ENCODE peak calls at places on chromosomes 1 and 21, in four cellular contexts. F is AG04449, Y is foreskin fibroblast, Z is GM12865. G is an unnamed sample.

GRCh38 chr1:65343286-65343685 is 33.9 kb downstream of the DNAJC6 start:
- DNase-seq in F (no peak), Y (peak; percentile 81), Z (no peak), G (no peak)

GRCh38 chr1:47440849-47441170 is 3.0 kb downstream of the FOXD2 start:
- DNase-seq in F (no peak), Y (no peak), Z (no peak), G (no peak)

GRCh38 chr1:107532318-107532717 is 391.5 kb downstream of the NTNG1 start:
- DNase-seq in F (no peak), Y (peak; percentile 34), Z (no peak), G (no peak)

GRCh38 chr1:30527511-30528140 is 195.8 kb downstream of the MATN1 start:
- DNase-seq in F (no peak), Y (no peak), Z (no peak), G (no peak)

GRCh38 chr1:246689409-246689997 is 34.7 kb upstream of the SCCPDH start:
- DNase-seq in F (no peak), Y (peak; percentile 83), Z (peak; percentile 76), G (peak; percentile 29)

GRCh38 chr1:157703981-157704380 is 3.4 kb upstream of the FCRL3 start:
- DNase-seq in F (no peak), Y (no peak), Z (no peak), G (no peak)

GRCh38 chr1:54487571-54488050 is 60.4 kb upstream of the ACOT11 start:
- DNase-seq in F (no peak), Y (peak; percentile 56), Z (no peak), G (no peak)

GRCh38 chr21:26388731-26389231 is 184.3 kb downstream of the CYYR1 start:
- DNase-seq in F (no peak), Y (peak; percentile 85), Z (no peak), G (peak; percentile 53)

GRCh38 chr1:2375923-2376260 is 15.5 kb downstream of the MORN1 start:
- DNase-seq in F (no peak), Y (no peak), Z (no peak), G (no peak)

GRCh38 chr1:2375246-2375922 is 16.0 kb downstream of the MORN1 start:
- DNase-seq in F (no peak), Y (no peak), Z (no peak), G (no peak)

GRCh38 chr1:2372551-2373490 is 18.5 kb downstream of the MORN1 start:
- DNase-seq in F (no peak), Y (no peak), Z (no peak), G (no peak)

GRCh38 chr1:2374260-2375155 is 16.8 kb downstream of the MORN1 start:
- DNase-seq in F (no peak), Y (no peak), Z (no peak), G (no peak)

GRCh38 chr1:2373551-2374259 is 17.6 kb downstream of the MORN1 start:
- DNase-seq in F (no peak), Y (no peak), Z (no peak), G (no peak)
- TF ChIP-seq CTCF in F (no peak), Y (peak; percentile 6), Z (no peak), G (no peak)

GRCh38 chr21:42973991-42974831 is at the start of gene PKNOX1:
- DNase-seq in F (peak; percentile 85), Y (peak; percentile 100), Z (peak; percentile 100), G (peak; percentile 85)
- TF ChIP-seq CTCF in F (no peak), Y (no peak), Z (no peak), G (no peak)

GRCh38 chr1:227424159-227424680 is 105.9 kb upstream of the CDC42BPA start:
- DNase-seq in F (no peak), Y (peak; percentile 41), Z (no peak), G (no peak)

GRCh38 chr1:227428803-227429202 is 110.5 kb upstream of the CDC42BPA start:
- DNase-seq in F (no peak), Y (no peak), Z (no peak), G (peak; percentile 60)

GRCh38 chr1:227427411-227427810 is 109.1 kb upstream of the CDC42BPA start:
- DNase-seq in F (no peak), Y (no peak), Z (no peak), G (no peak)

GRCh38 chr1:227429447-227430359 is 111.4 kb upstream of the CDC42BPA start:
- DNase-seq in F (no peak), Y (peak; percentile 83), Z (no peak), G (no peak)

DNA sequence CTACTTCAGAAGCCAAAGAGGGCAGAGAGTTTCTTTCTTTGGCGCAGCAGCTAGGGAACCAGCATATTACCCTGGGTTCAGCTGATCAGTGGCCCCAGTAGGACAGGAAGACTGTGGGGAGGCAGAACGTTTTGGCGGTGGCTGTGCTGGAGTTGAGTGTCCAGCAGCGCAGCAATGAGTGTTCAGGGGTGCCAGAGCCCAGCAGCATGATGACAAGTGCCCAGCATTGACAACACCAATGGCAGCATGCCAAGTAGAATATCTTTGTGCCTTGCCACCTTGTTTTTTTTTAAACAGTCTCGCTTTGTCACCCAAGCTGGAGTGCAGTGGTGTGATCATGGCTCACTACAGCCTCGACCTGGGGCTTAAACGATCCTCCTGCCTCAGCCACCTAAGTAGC is 106.7 kb upstream of the CDC42BPA start:
- DNase-seq in F (no peak), Y (no peak), Z (no peak), G (no peak)
- TF ChIP-seq CTCF in F (no peak), Y (no peak), Z (no peak), G (no peak)

GRCh38 chr1:36187800-36188593 is 32.0 kb downstream of the MAP7D1 start:
- DNase-seq in F (peak; percentile 62), Y (peak; percentile 95), Z (peak; percentile 89), G (peak; percentile 44)
- TF ChIP-seq CTCF in F (peak; percentile 97), Y (peak; percentile 87), Z (peak; percentile 85), G (peak; percentile 86)

GRCh38 chr1:220516014-220516721 is 11.8 kb upstream of the MARK1 start:
- DNase-seq in F (no peak), Y (no peak), Z (no peak), G (no peak)

GRCh38 chr1:220513834-220514233 is 14.1 kb upstream of the MARK1 start:
- DNase-seq in F (no peak), Y (peak; percentile 6), Z (no peak), G (no peak)

GRCh38 chr1:220511183-220511582 is 16.8 kb upstream of the MARK1 start:
- DNase-seq in F (no peak), Y (peak; percentile 69), Z (no peak), G (no peak)

GRCh38 chr1:220514256-220514655 is 13.7 kb upstream of the MARK1 start:
- DNase-seq in F (no peak), Y (no peak), Z (no peak), G (no peak)

GRCh38 chr1:220511785-220512184 is 16.2 kb upstream of the MARK1 start:
- DNase-seq in F (no peak), Y (no peak), Z (no peak), G (no peak)
- TF ChIP-seq CTCF in F (no peak), Y (no peak), Z (no peak), G (peak; percentile 36)

G was measured in kidney epithelial cell.